ENCODE peak calls at places on chromosomes 3 and 15, in eight cellular contexts. Q is cardiac muscle cell; P is HCT116; N is PC-3; R is choroid plexus epithelial cell; G is CD8-positive, alpha-beta T cell; K is right atrium auricular region; Y is fibroblast of lung. B is an unnamed sample.
A peak's percentile ranks its signal among the peaks of the same experiment; 100 is the strongest.

GRCh38 chr15:90901799-90902655 is 1.1 kb upstream of the MAN2A2 start:
- DNase-seq in Q (peak; percentile 89), P (peak; percentile 49), N (peak; percentile 83), R (peak; percentile 76), G (peak; percentile 70), K (peak; percentile 73), Y (peak; percentile 79), B (peak; percentile 93)

GRCh38 chr3:106198828-106199194 is 330.0 kb upstream of the CBLB start:
- DNase-seq in Q (peak; percentile 33), P (no peak), N (no peak), R (peak; percentile 28), G (no peak), K (no peak), Y (peak; percentile 94), B (no peak)

GRCh38 chr15:35107122-35107521 is 22.0 kb upstream of the NANOGP8 start:
- DNase-seq in Q (no peak), P (no peak), N (no peak), R (no peak), G (no peak), K (no peak), Y (no peak), B (no peak)

GRCh38 chr3:107035176-107035575 is 342.1 kb upstream of the CCDC54 start:
- DNase-seq in Q (no peak), P (no peak), N (no peak), R (no peak), G (no peak), K (no peak), Y (no peak), B (no peak)

GRCh38 chr3:29978036-29978435 is 628.4 kb upstream of the TGFBR2 start:
- DNase-seq in Q (no peak), P (no peak), N (peak; percentile 11), R (no peak), G (no peak), K (no peak), Y (no peak), B (no peak)

GRCh38 chr3:8313591-8314298 is 187.9 kb upstream of the LMCD1 start:
- DNase-seq in Q (no peak), P (no peak), N (no peak), R (no peak), G (no peak), K (no peak), Y (no peak), B (no peak)

GRCh38 chr3:30551266-30551665 is 55.1 kb upstream of the TGFBR2 start:
- DNase-seq in Q (no peak), P (no peak), N (no peak), R (no peak), G (no peak), K (no peak), Y (no peak), B (no peak)

GRCh38 chr3:18868911-18869689 is 279.2 kb upstream of the KCNH8 start:
- DNase-seq in Q (no peak), P (no peak), N (peak; percentile 36), R (no peak), G (no peak), K (no peak), Y (no peak), B (no peak)

GRCh38 chr3:190016966-190017365 is 103.7 kb downstream of the P3H2 start:
- DNase-seq in Q (no peak), P (no peak), N (no peak), R (no peak), G (no peak), K (no peak), Y (no peak), B (no peak)

GRCh38 chr3:190017575-190018288 is 103.0 kb downstream of the P3H2 start:
- DNase-seq in Q (peak; percentile 82), P (peak; percentile 31), N (peak; percentile 90), R (peak; percentile 87), G (no peak), K (no peak), Y (peak; percentile 88), B (no peak)

GRCh38 chr3:190018460-190018859 is 102.2 kb downstream of the P3H2 start:
- DNase-seq in Q (no peak), P (no peak), N (no peak), R (no peak), G (no peak), K (no peak), Y (no peak), B (no peak)

GRCh38 chr3:190019020-190019419 is 101.7 kb downstream of the P3H2 start:
- DNase-seq in Q (no peak), P (no peak), N (no peak), R (no peak), G (no peak), K (no peak), Y (no peak), B (no peak)

GRCh38 chr3:190019840-190020239 is 100.9 kb downstream of the P3H2 start:
- DNase-seq in Q (no peak), P (no peak), N (peak; percentile 11), R (no peak), G (no peak), K (no peak), Y (no peak), B (no peak)
- TF ChIP-seq CTCF in Q (no peak), P (no peak), N (peak; percentile 29), R (no peak), G (no peak), K (no peak), Y (no peak), B (no peak)

DNA sequence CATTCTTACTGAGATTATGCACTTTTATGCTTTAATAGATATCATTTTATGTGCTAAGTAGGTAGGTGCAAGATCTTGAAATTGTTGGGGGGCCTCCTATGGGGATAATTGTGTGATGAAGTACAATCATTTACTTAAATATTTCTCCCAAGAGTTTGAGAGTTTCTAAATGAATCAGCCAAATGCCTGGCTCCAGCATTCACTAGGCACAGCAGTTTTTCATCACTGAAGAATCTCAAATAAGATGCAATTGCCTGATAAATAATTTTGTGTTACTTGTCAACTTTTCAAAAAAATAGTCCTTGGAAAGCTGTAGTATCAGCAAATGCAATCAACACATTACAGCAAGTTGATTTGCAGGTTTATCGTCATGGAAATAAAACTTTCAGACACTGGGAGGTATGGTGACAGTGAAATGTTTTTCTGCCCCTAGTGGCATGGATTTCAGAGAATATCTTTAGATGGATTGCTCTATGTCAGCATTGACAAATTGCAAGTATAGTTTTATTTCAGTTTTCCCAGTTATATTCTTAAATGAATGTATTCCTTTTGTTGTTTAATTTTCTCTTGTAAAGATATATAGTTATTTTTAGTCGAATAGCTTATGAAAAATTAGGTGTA is 167.1 kb downstream of the NEK11 start:
- DNase-seq in Q (no peak), P (no peak), N (no peak), R (peak; percentile 40), G (no peak), K (no peak), Y (no peak), B (no peak)
- TF ChIP-seq CTCF in Q (no peak), P (peak; percentile 33), N (peak; percentile 44), R (no peak), G (no peak), K (no peak), Y (no peak), B (no peak)

DNA sequence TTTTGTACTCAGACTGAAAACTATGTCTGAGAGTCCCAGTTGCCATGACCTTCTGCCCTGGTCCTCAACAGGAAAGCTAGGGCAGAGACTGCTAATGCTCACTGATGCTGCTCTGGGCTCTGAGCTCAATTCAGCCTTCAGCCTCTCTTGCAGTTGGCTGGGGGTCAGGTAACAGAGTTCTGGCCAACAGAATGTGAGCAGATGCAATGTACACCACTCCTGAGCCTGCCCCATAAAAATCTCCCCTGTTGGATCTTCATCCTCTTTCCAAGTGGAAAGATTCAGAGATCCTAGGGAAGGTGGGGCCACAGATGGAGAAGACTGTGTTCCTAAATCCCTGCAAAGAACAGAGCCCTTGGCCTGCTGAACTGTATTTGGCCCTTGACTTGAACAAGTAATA is 87.8 kb downstream of the PDZRN3 start:
- DNase-seq in Q (no peak), P (no peak), N (no peak), R (no peak), G (no peak), K (no peak), Y (no peak), B (peak; percentile 78)
- TF ChIP-seq CTCF in Q (no peak), P (no peak), N (no peak), R (no peak), G (no peak), K (no peak), Y (no peak), B (no peak)

GRCh38 chr15:51658664-51659063 is 22.6 kb upstream of the SCG3 start:
- DNase-seq in Q (no peak), P (no peak), N (no peak), R (no peak), G (no peak), K (no peak), Y (no peak), B (no peak)
- TF ChIP-seq CTCF in Q (no peak), P (no peak), N (no peak), R (no peak), G (no peak), K (no peak), Y (no peak), B (no peak)

GRCh38 chr3:134449951-134450350 is 35.8 kb downstream of the ANAPC13 start:
- DNase-seq in Q (no peak), P (no peak), N (no peak), R (no peak), G (no peak), K (no peak), Y (no peak), B (no peak)
- TF ChIP-seq CTCF in Q (no peak), P (no peak), N (no peak), R (no peak), G (no peak), K (no peak), Y (no peak), B (no peak)

DNA sequence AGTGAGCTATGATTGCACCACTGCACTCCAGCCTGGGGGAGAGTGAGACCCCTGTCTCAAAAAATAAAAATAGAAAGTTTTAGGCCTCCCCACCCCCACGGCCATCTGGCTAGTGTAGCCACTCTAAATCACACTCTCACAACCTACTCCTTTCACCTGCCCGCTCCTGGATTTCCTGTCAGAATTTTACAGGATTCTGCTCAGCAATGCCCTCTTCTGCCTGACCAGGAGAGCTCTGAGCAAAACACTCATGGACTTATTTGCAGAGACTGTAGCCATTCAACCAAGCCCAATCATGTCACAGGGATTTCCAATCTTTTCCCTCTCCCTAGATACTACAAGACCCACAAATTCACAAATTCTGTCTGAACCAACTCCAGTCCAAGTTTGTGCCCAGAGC is 242.6 kb upstream of the TPRG1 start:
- DNase-seq in Q (peak; percentile 34), P (no peak), N (peak; percentile 56), R (peak; percentile 65), G (no peak), K (no peak), Y (no peak), B (no peak)
- TF ChIP-seq CTCF in Q (no peak), P (no peak), N (peak; percentile 47), R (peak; percentile 61), G (no peak), K (peak; percentile 40), Y (no peak), B (no peak)

B was measured in esophagus muscularis mucosa.